ENCODE peak calls at places on chromosome 18, in seven cellular contexts. A, N, F, D, E, H and O are unnamed samples.
A peak's percentile ranks its signal among the peaks of the same experiment; 100 is the strongest.

GRCh38 chr18:59429608-59430007 is 70.5 kb upstream of the LMAN1 start:
- DNase-seq in A (no peak), N (no peak), F (no peak), D (no peak), E (no peak), H (no peak), O (no peak)

GRCh38 chr18:70382032-70382431 is 93.2 kb downstream of the SOCS6 start:
- DNase-seq in A (no peak), N (no peak), F (no peak), D (no peak), E (no peak), H (no peak), O (no peak)

GRCh38 chr18:62844850-62845643 is 129.7 kb downstream of the PHLPP1 start:
- DNase-seq in A (peak; percentile 18), N (no peak), F (no peak), D (no peak), E (no peak), H (no peak), O (no peak)

GRCh38 chr18:69358197-69358895 is 42.3 kb upstream of the DOK6 start:
- DNase-seq in A (no peak), N (no peak), F (no peak), D (no peak), E (no peak), H (no peak), O (no peak)

GRCh38 chr18:55287146-55287806 is 300.7 kb downstream of the TCF4 start:
- DNase-seq in A (no peak), N (no peak), F (no peak), D (no peak), E (no peak), H (no peak), O (no peak)

GRCh38 chr18:34122724-34123334 is 101.9 kb downstream of the NOL4 start:
- DNase-seq in A (peak; percentile 47), N (no peak), F (peak; percentile 53), D (peak; percentile 68), E (no peak), H (peak; percentile 51), O (peak; percentile 24)

GRCh38 chr18:24762417-24762816 is 302.0 kb downstream of the HRH4 start:
- DNase-seq in A (no peak), N (no peak), F (peak; percentile 65), D (no peak), E (no peak), H (peak; percentile 36), O (no peak)

GRCh38 chr18:59833785-59834184 is 66.0 kb upstream of the PMAIP1 start:
- DNase-seq in A (peak; percentile 55), N (no peak), F (no peak), D (no peak), E (no peak), H (no peak), O (no peak)

GRCh38 chr18:49878996-49879585 is 65.8 kb upstream of the ACAA2 start:
- DNase-seq in A (no peak), N (no peak), F (no peak), D (no peak), E (no peak), H (no peak), O (peak; percentile 42)

GRCh38 chr18:49597556-49597955 is 35.7 kb downstream of the LIPG start:
- DNase-seq in A (no peak), N (no peak), F (no peak), D (no peak), E (no peak), H (peak; percentile 3), O (no peak)

GRCh38 chr18:5058768-5059539 is 138.1 kb downstream of the AKAIN1 start:
- DNase-seq in A (peak; percentile 33), N (peak; percentile 28), F (no peak), D (peak; percentile 44), E (no peak), H (no peak), O (no peak)

DNA sequence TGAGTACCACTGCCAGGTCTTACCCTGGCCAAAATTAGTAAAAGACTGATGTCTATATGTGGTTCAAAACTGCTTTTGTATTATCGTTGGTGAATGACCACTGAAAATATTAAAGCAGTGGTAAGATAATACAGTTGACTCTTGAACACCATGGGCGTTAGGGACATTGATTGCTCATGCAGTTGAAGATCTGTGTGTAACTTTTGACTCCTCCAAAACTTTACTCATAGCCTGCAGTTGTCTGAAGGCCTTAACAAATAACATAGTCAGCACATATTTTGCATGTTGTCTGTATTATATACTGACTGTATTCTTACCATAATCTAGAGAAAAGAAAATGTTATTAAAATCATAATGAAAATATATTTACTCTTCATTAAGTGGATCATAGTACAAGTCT is 5.8 kb upstream of the ANKRD12 start:
- DNase-seq in A (no peak), N (no peak), F (peak; percentile 43), D (no peak), E (no peak), H (no peak), O (no peak)
- TF ChIP-seq CTCF in A (no peak), N (no peak), F (no peak), D (no peak), E (no peak), H (no peak), O (no peak)

GRCh38 chr18:25915907-25916306 is 174.5 kb downstream of the SS18 start:
- DNase-seq in A (no peak), N (no peak), F (no peak), D (peak; percentile 19), E (no peak), H (no peak), O (no peak)
- TF ChIP-seq CTCF in A (no peak), N (no peak), F (peak; percentile 12), D (peak; percentile 71), E (no peak), H (no peak), O (peak; percentile 39)

GRCh38 chr18:67278984-67279383 is 237.5 kb downstream of the DSEL start:
- DNase-seq in A (no peak), N (no peak), F (no peak), D (no peak), E (no peak), H (no peak), O (no peak)
- TF ChIP-seq CTCF in A (no peak), N (no peak), F (no peak), D (no peak), E (no peak), H (no peak), O (no peak)

DNA sequence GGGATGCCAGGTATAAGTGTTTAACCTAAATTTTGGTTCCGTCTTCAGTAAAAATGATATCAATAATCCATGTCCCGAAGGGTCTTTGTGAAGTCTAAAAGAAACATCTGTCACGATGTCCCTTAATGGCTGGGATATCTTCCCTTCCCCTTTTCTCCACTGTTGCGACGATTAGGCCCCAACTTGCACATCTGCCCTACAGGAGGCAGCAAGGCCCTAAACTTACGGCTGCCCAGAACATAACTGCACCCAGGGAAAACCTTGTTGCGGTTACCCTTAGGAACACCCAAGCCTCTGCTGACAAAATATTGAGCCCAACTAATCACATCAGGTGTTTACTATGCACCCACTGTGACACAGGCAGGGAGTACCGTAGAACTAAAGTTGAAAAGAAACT is 1.2 kb upstream of the SMAD2 start:
- DNase-seq in A (peak; percentile 25), N (peak; percentile 48), F (no peak), D (peak; percentile 59), E (no peak), H (no peak), O (no peak)
- TF ChIP-seq CTCF in A (no peak), N (peak; percentile 12), F (no peak), D (peak; percentile 57), E (peak; percentile 22), H (no peak), O (peak; percentile 42)

GRCh38 chr18:36375118-36375517 is 77.6 kb downstream of the FHOD3 start:
- DNase-seq in A (no peak), N (no peak), F (no peak), D (no peak), E (no peak), H (no peak), O (no peak)

GRCh38 chr18:36377626-36378025 is 80.1 kb downstream of the FHOD3 start:
- DNase-seq in A (no peak), N (no peak), F (no peak), D (no peak), E (no peak), H (no peak), O (no peak)

GRCh38 chr18:36376361-36376760 is 78.8 kb downstream of the FHOD3 start:
- DNase-seq in A (no peak), N (no peak), F (peak; percentile 64), D (no peak), E (no peak), H (peak; percentile 63), O (no peak)

GRCh38 chr18:36374262-36374661 is 76.7 kb downstream of the FHOD3 start:
- DNase-seq in A (no peak), N (no peak), F (no peak), D (no peak), E (no peak), H (no peak), O (no peak)

DNA sequence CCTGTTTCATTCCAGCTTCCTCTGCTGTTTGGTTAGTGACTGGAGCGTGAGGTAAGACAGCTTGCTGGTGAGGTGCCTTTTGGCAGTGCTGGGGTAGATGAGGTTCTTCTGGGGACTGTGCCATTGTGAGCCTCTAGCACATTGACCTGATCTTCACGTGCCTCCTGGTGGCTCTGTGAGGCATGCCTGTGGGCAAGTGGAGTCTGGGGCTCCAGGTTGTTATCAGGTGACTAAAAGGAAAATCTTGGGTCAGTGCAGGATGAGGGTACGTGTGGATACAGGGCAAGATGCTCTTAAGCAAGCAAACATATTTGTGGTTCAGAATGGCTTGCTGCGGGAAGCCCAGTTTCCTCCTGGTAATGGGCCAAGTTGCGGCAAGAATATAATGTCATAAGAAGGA is 75.4 kb downstream of the FHOD3 start:
- DNase-seq in A (no peak), N (no peak), F (peak; percentile 85), D (no peak), E (no peak), H (peak; percentile 96), O (no peak)
- TF ChIP-seq CTCF in A (no peak), N (peak; percentile 23), F (peak; percentile 30), D (no peak), E (no peak), H (peak; percentile 49), O (peak; percentile 23)